ENCODE peak calls at places on chromosomes 4 and X, in seven cellular contexts. W is HepG2; F is tibial artery; N is CD4-positive, alpha-beta T cell; J is Peyer's patch; T is upper lobe of right lung; B is endodermal cell. D is an unnamed sample.

GRCh38 chr4:155758500-155759371 is at the start of gene GUCY1B1:
- DNase-seq in W (no peak), F (peak), N (peak), J (peak), T (peak), B (peak), D (peak)

GRCh38 chrX:23333842-23334535 is 660 bp upstream of the PTCHD1 start:
- DNase-seq in W (no peak), F (peak), N (no peak), J (no peak), T (peak), B (peak), D (no peak)

GRCh38 chrX:71053217-71053621 is 14.9 kb downstream of the SNX12 start:
- DNase-seq in W (no peak), F (no peak), N (no peak), J (no peak), T (no peak), B (peak), D (no peak)

GRCh38 chr4:37219251-37219650 is 25.3 kb upstream of the NWD2 start:
- DNase-seq in W (no peak), F (no peak), N (no peak), J (no peak), T (no peak), B (no peak), D (no peak)

GRCh38 chrX:53441531-53442321 is 7.6 kb upstream of the HSD17B10 start:
- DNase-seq in W (peak), F (peak), N (peak), J (peak), T (peak), B (peak), D (peak)

GRCh38 chrX:115949900-115950822 is 220.4 kb upstream of the AGTR2 start:
- DNase-seq in W (peak), F (no peak), N (no peak), J (peak), T (no peak), B (peak), D (no peak)

GRCh38 chrX:54012830-54013500 is 31.3 kb downstream of the PHF8 start:
- DNase-seq in W (no peak), F (no peak), N (no peak), J (no peak), T (no peak), B (no peak), D (no peak)

GRCh38 chrX:10992110-10992509 is 119.0 kb upstream of the HCCS start:
- DNase-seq in W (peak), F (no peak), N (no peak), J (no peak), T (no peak), B (no peak), D (no peak)

GRCh38 chr4:99816611-99817309 is at the start of gene DAPP1:
- DNase-seq in W (no peak), F (peak), N (peak), J (peak), T (peak), B (peak), D (peak)

GRCh38 chr4:123353656-123354055 is 42.9 kb upstream of the SPRY1 start:
- DNase-seq in W (no peak), F (no peak), N (no peak), J (no peak), T (no peak), B (no peak), D (no peak)

GRCh38 chr4:163495900-163496299 is 1.4 kb downstream of the TMA16 start:
- DNase-seq in W (no peak), F (no peak), N (no peak), J (no peak), T (no peak), B (no peak), D (no peak)

GRCh38 chr4:7841071-7841470 is 98.6 kb downstream of the AFAP1 start:
- DNase-seq in W (no peak), F (no peak), N (no peak), J (no peak), T (no peak), B (no peak), D (no peak)

GRCh38 chr4:61532324-61532723 is 332.2 kb downstream of the ADGRL3 start:
- DNase-seq in W (no peak), F (no peak), N (no peak), J (no peak), T (no peak), B (no peak), D (no peak)

GRCh38 chr4:14908635-14909034 is 93.6 kb upstream of the CPEB2 start:
- DNase-seq in W (no peak), F (no peak), N (no peak), J (no peak), T (no peak), B (no peak), D (no peak)

GRCh38 chr4:40992472-40993298 is 221.7 kb downstream of the APBB2 start:
- DNase-seq in W (no peak), F (no peak), N (no peak), J (no peak), T (no peak), B (no peak), D (no peak)

GRCh38 chr4:43732829-43733426 is 715.7 kb downstream of the KCTD8 start:
- DNase-seq in W (peak), F (no peak), N (no peak), J (no peak), T (no peak), B (no peak), D (no peak)

GRCh38 chrX:129612396-129612795 is 42.4 kb downstream of the APLN start:
- DNase-seq in W (no peak), F (no peak), N (no peak), J (no peak), T (no peak), B (no peak), D (no peak)

GRCh38 chrX:150375243-150375642 is 12.1 kb downstream of the MAMLD1 start:
- DNase-seq in W (no peak), F (no peak), N (no peak), J (no peak), T (no peak), B (no peak), D (no peak)

DNA sequence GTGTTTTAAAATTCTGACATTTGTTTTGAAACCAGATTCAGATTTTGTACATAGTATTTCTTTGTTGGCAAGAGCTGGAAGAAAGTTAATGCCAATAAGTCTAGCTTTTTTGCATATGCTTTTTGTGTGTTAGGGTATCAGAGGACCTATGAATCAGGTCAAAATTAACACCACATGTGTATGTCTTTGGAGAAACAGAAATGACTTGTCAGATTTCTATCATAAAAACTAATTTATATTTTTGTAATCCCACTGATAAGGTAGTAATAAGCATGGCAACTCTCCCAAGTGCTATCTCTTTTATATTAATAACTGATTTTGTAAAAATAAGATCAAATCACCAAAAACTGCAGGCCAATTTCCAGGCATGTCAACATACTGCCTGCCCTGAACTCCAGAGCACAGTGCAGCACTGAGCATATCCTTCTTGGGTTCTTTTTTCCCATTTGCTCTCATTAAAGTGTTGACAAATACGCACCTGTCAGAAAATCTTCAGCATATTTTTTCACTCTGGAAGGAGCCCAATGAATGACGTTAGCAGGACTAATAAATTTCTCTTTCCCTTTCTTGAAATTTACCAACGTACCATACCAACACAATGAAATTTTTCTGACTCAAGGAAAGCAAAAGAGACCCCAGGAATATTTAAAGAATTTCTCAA is 65.5 kb downstream of the SH3RF1 start:
- DNase-seq in W (no peak), F (no peak), N (no peak), J (no peak), T (no peak), B (no peak), D (no peak)
- H3K27ac ChIP-seq in W (no peak), F (no peak), N (no peak), J (no peak), T (no peak), B (no peak), D (no peak)

GRCh38 chrX:5991393-5991792 is 237.3 kb downstream of the NLGN4X start:
- DNase-seq in W (no peak), F (no peak), N (no peak), J (no peak), T (no peak), B (no peak), D (no peak)
- TF ChIP-seq CTCF in W (no peak), F (no peak), N (no peak), J (no peak), T (no peak), B (no peak), D (no peak)

DNA sequence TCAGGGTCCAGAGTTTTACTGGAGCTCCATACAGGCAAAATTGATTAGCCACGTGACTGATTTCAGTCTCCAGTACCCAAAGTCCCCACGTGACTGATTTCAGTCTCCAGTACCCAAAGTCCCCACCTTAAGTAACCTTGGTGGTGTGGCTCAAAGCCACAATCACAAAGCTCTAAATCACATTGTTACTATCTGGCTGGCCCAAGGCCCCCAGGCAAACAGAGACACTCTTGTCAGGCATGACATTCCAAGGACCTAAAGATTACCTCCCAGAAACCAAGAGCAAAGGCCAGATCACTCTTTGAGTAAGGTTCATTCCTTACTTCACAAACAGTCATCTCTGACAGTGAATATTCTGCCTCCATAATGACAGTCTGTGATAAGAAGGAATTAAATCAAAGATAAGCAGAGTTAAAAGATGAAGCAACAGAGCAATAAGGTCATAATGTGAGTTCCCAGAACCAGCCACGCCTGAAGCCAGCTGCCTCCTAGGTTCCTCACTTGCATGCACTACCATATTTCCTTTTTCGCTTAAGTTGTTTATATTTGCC is 78.5 kb downstream of the ANXA3 start:
- DNase-seq in W (no peak), F (no peak), N (no peak), J (peak), T (no peak), B (no peak), D (no peak)
- H3K27ac ChIP-seq in W (no peak), F (no peak), N (no peak), J (peak), T (no peak), B (no peak), D (peak)

DNA sequence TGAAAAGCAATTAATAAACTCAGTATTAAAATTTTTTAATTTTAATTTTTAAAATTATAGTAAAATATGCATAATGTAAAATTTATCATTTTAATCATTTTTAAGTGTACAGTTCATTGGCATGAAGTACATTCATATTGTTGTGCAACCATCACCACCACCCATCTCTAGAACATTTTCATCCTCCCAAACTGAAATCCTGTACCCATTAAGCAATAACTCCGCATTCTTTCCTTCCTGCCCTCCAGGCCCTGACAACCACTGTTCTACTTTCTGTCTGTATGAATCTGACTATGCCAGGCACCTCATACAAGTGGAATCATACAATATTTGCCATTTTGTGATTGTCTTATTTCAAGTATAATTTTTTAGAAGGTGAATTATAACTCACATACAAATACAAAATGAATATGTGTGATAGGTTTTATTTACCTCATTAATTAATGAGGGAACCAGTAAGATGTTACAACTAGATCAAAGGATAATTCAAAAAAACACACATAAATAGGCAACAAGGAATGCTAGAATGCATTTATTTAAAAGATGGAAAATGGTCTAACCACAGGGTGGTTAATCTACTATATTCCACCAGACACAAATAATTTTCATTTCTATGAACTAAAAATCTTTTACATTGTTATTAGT is 13.1 kb upstream of the AFF1 start:
- DNase-seq in W (no peak), F (no peak), N (no peak), J (no peak), T (no peak), B (peak), D (no peak)
- TF ChIP-seq CTCF in W (no peak), F (no peak), N (no peak), J (no peak), T (no peak), B (no peak), D (no peak)

GRCh38 chr4:80091688-80092087 is 18.7 kb upstream of the ANTXR2 start:
- DNase-seq in W (no peak), F (no peak), N (no peak), J (no peak), T (no peak), B (no peak), D (no peak)

GRCh38 chr4:80093563-80093962 is 20.5 kb upstream of the ANTXR2 start:
- DNase-seq in W (no peak), F (no peak), N (no peak), J (no peak), T (no peak), B (no peak), D (no peak)

GRCh38 chr4:80092847-80093246 is 19.8 kb upstream of the ANTXR2 start:
- DNase-seq in W (no peak), F (no peak), N (no peak), J (no peak), T (no peak), B (no peak), D (no peak)

GRCh38 chr4:80091184-80091583 is 18.2 kb upstream of the ANTXR2 start:
- DNase-seq in W (no peak), F (no peak), N (no peak), J (no peak), T (no peak), B (no peak), D (no peak)

DNA sequence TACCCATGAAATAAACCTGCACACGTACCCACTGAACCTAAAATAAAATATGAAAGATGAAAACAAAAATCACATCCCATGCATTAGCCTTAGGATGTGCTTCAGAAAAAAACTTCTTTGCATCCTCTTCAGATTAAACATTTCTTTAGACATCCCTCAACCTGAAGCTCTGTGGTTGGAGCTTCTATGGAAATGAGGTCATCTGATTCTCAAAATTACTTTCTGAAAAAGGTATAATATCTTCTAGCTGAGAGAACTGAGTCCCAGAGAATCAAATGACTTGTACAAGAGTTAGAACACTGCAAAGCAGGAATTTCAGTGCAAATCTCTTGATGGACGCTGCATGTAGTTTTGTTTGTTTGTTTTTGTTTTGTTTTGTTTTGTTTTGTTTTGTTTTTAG is 19.1 kb upstream of the ANTXR2 start:
- DNase-seq in W (no peak), F (no peak), N (no peak), J (no peak), T (no peak), B (no peak), D (no peak)
- H3K27ac ChIP-seq in W (no peak), F (no peak), N (no peak), J (no peak), T (no peak), B (no peak), D (no peak)

D was measured in suprapubic skin.